ENCODE peak calls at places on chromosomes 7 and 10, in four cellular contexts. H is stimulated activated CD4-positive, alpha-beta T cell treated with anti-CD3 and anti-CD28 coated beads, Interleukin-1b, Interleukin-23, amount 100 ng/mL, for 48 hours; K is H9; W is HTR-8/SVneo. B is an unnamed sample.

GRCh38 chr10:37476285-37476684 is 350.9 kb downstream of the ANKRD30A start:
- DNase-seq in H (no peak), K (no peak), W (no peak), B (no peak)

GRCh38 chr7:50266893-50267386 is 37.6 kb upstream of the IKZF1 start:
- DNase-seq in H (peak), K (no peak), W (no peak), B (peak)

GRCh38 chr10:82925547-82925946 is 1050.6 kb downstream of the NRG3 start:
- DNase-seq in H (no peak), K (no peak), W (no peak), B (no peak)

GRCh38 chr7:26696978-26697377 is 167.4 kb downstream of the SKAP2 start:
- DNase-seq in H (no peak), K (no peak), W (no peak), B (no peak)

GRCh38 chr7:5598769-5599371 is 175.2 kb upstream of the TNRC18 start:
- DNase-seq in H (no peak), K (peak), W (no peak), B (no peak)

GRCh38 chr10:49228677-49229076 is 40.5 kb upstream of the TMEM273 start:
- DNase-seq in H (no peak), K (no peak), W (no peak), B (no peak)

GRCh38 chr7:128791121-128791967 is 424 bp upstream of the CCDC136 start:
- DNase-seq in H (peak), K (peak), W (peak), B (peak)

GRCh38 chr10:119217401-119217800 is 10.0 kb downstream of the GRK5 start:
- DNase-seq in H (no peak), K (no peak), W (no peak), B (no peak)

GRCh38 chr10:124059552-124059951 is 33.8 kb downstream of the CHST15 start:
- DNase-seq in H (no peak), K (no peak), W (no peak), B (no peak)

GRCh38 chr10:110535958-110536891 is 31.3 kb upstream of the SMC3 start:
- DNase-seq in H (peak), K (peak), W (peak), B (peak)

GRCh38 chr7:92633211-92633906 is 43.2 kb upstream of the FAM133B start:
- DNase-seq in H (peak), K (no peak), W (no peak), B (peak)

GRCh38 chr10:53022663-53023088 is 250.1 kb upstream of the MBL2 start:
- DNase-seq in H (no peak), K (peak), W (no peak), B (no peak)

GRCh38 chr10:103130910-103131309 is 62.2 kb downstream of the NT5C2 start:
- DNase-seq in H (no peak), K (no peak), W (no peak), B (no peak)

GRCh38 chr7:78770422-78771410 is 682.8 kb downstream of the MAGI2 start:
- DNase-seq in H (no peak), K (peak), W (no peak), B (no peak)

GRCh38 chr10:87782721-87783120 is 35.3 kb downstream of the ATAD1 start:
- DNase-seq in H (no peak), K (no peak), W (no peak), B (no peak)

GRCh38 chr7:128322040-128322643 is 21.6 kb downstream of the RBM28 start:
- DNase-seq in H (no peak), K (no peak), W (peak), B (no peak)

GRCh38 chr7:88664630-88665233 is 94.8 kb upstream of the ZNF804B start:
- DNase-seq in H (no peak), K (peak), W (no peak), B (no peak)

GRCh38 chr10:89342219-89342966 is 14.6 kb downstream of the IFIT3 start:
- DNase-seq in H (no peak), K (no peak), W (peak), B (no peak)

GRCh38 chr10:29646960-29647431 is 12.2 kb upstream of the SVIL start:
- DNase-seq in H (no peak), K (no peak), W (no peak), B (no peak)

GRCh38 chr7:26603631-26604030 is 260.8 kb downstream of the SKAP2 start:
- DNase-seq in H (no peak), K (peak), W (no peak), B (no peak)

GRCh38 chr10:129586897-129587443 is 119.9 kb downstream of the MGMT start:
- DNase-seq in H (no peak), K (no peak), W (no peak), B (no peak)